ENCODE peak calls at places on chromosomes 12 and 14, in four cellular contexts. W is transverse colon, A is kidney epithelial cell, F is upper lobe of left lung. X is an unnamed sample.

GRCh38 chr14:103157969-103158368 is 34.7 kb downstream of the TNFAIP2 start:
- DNase-seq in W (no peak), A (no peak), F (no peak), X (no peak)

GRCh38 chr12:15597125-15597830 is 191.9 kb downstream of the EPS8 start:
- DNase-seq in W (no peak), A (no peak), F (no peak), X (no peak)

GRCh38 chr14:100981808-100982207 is 78.3 kb upstream of the RTL1 start:
- DNase-seq in W (no peak), A (no peak), F (no peak), X (no peak)

GRCh38 chr12:52778833-52779232 is 1.7 kb upstream of the KRT76 start:
- DNase-seq in W (no peak), A (no peak), F (no peak), X (no peak)

GRCh38 chr12:52817003-52817698 is 3.2 kb upstream of the KRT4 start:
- DNase-seq in W (no peak), A (no peak), F (no peak), X (no peak)

GRCh38 chr12:52988933-52989332 is 17.3 kb upstream of the EIF4B start:
- DNase-seq in W (no peak), A (no peak), F (no peak), X (no peak)

GRCh38 chr12:55703976-55704761 is 3.5 kb downstream of the ITGA7 start:
- DNase-seq in W (no peak), A (no peak), F (no peak), X (no peak)

GRCh38 chr12:100830003-100830795 is 35.6 kb downstream of the ANO4 start:
- DNase-seq in W (no peak), A (no peak), F (no peak), X (no peak)

GRCh38 chr14:96247031-96247430 is 9.0 kb upstream of the BDKRB1 start:
- DNase-seq in W (no peak), A (no peak), F (no peak), X (no peak)

GRCh38 chr12:48542300-48542928 is 17.0 kb downstream of the OR8S1 start:
- DNase-seq in W (peak), A (no peak), F (peak), X (peak)

GRCh38 chr12:64385468-64385867 is 5.1 kb downstream of the C12orf56 start:
- DNase-seq in W (no peak), A (no peak), F (no peak), X (peak)

GRCh38 chr12:123808167-123808566 is 46.1 kb downstream of the DNAH10 start:
- DNase-seq in W (no peak), A (no peak), F (no peak), X (no peak)

GRCh38 chr14:68828728-68829127 is 35.9 kb upstream of the ZFP36L1 start:
- DNase-seq in W (no peak), A (no peak), F (no peak), X (no peak)

GRCh38 chr12:132395192-132395907 is 66.0 kb upstream of the GALNT9 start:
- DNase-seq in W (peak), A (no peak), F (no peak), X (no peak)

GRCh38 chr12:69338120-69338859 is 9.9 kb upstream of the LYZ start:
- DNase-seq in W (no peak), A (no peak), F (no peak), X (no peak)

GRCh38 chr14:30864934-30865333 is 9.4 kb upstream of the COCH start:
- DNase-seq in W (no peak), A (no peak), F (no peak), X (no peak)
- TF ChIP-seq CTCF in W (no peak), A (no peak), F (no peak), X (no peak)

GRCh38 chr14:97264516-97265230 is 467.5 kb downstream of the VRK1 start:
- DNase-seq in W (no peak), A (no peak), F (no peak), X (no peak)
- H3K4me3 ChIP-seq in W (no peak), A (no peak), F (no peak), X (no peak)

GRCh38 chr14:88856786-88857366 is 32.4 kb downstream of the TTC8 start:
- DNase-seq in W (no peak), A (no peak), F (no peak), X (no peak)
- TF ChIP-seq CTCF in W (no peak), A (no peak), F (no peak), X (no peak)

GRCh38 chr12:94287245-94287628 is 138.9 kb downstream of the PLXNC1 start:
- DNase-seq in W (no peak), A (no peak), F (no peak), X (no peak)
- H3K4me3 ChIP-seq in W (no peak), A (no peak), F (no peak), X (no peak)

DNA sequence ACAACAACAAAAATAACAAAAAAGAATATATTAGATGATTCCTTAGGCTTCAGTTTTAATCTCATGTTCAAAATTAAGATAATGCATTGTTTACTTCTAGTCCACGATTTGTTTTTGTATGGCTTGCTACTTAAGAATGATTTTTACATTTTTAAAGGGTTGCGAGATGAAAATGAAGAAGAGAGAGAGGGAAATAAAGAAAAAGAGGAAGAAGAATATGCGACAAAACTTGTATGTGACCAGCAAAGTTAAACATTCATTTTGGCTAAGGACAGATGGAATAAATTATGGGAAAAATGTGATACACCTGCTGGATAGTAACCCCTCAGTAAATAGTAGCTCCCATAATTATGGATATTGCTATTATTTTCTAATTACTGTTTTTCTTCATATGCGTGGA is 1.2 kb upstream of the GIT2 start:
- DNase-seq in W (no peak), A (no peak), F (no peak), X (no peak)
- TF ChIP-seq CTCF in W (no peak), A (no peak), F (no peak), X (no peak)

DNA sequence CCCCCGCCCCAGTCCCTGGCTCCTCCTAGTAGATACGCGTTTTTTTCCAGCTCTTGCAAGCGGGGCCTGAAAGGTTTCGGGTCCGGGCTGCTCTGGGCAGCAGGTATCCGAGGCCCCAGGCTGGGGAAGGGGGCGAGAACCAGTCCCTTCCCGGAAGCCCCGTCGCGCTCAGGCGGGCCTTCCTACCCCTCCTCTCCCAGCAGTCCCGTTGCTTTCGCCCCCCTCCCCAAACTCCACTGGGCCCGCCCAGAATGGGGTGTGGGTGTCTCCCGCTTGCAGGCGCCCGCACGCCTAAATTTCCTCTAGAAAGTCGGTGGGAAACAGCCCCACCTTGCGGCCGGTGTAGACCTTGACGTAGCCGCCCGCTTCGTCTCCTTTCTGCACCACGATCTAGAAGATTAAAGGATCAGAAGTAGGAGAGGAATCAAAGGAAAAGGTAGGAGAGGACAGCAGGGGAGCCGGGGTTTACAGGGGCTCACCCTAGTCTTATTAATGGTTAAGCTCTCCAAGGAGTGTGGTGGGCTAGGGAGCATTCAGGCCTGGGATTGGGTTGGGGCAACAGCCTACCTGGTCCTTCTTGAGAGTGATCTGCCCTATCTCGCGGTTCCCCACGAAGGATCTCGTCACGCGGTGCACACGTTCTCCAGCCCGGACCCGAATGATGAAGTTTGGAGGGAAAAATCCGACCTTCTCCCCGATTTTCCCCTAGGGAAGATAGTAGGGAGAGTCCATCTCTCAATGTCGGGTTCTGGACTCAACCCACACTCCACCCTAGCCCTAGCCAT is 7.3 kb downstream of the STAC3 start:
- DNase-seq in W (peak), A (no peak), F (peak), X (no peak)
- H3K4me3 ChIP-seq in W (peak), A (peak), F (no peak), X (peak)

GRCh38 chr14:38618514-38618913 is 362.6 kb upstream of the CLEC14A start:
- DNase-seq in W (no peak), A (no peak), F (no peak), X (no peak)
- TF ChIP-seq CTCF in W (no peak), A (peak), F (no peak), X (no peak)